ENCODE peak calls at places on chromosomes 6 and 20, in eight cellular contexts. A is small intestine; N is skeletal muscle cell; P is progenitor cell of endocrine pancreas; G is Right ventricle myocardium inferior; K is activated CD4-positive, alpha-beta T cell treated with anti-CD3 and anti-CD28 coated beads, Interleukin-2, amount 50 U/mL, for 1 hour; C is T-cell; Z is CD8-positive, alpha-beta T cell. Y is an unnamed sample.

GRCh38 chr6:35727206-35727934 is 9.5 kb upstream of the ARMC12 start:
- DNase-seq in P (peak), C (no peak), K (no peak), N (peak), Z (no peak), G (peak), A (peak), Y (peak)

GRCh38 chr20:48971956-48972355 is 50.4 kb downstream of the ARFGEF2 start:
- DNase-seq in N (no peak), P (no peak), A (no peak), K (no peak), C (no peak), G (no peak), Z (no peak), Y (no peak)

GRCh38 chr20:19880256-19881079 is 122.4 kb downstream of the RIN2 start:
- DNase-seq in K (no peak), P (no peak), A (no peak), N (no peak), G (no peak), Z (no peak), C (no peak), Y (peak)

GRCh38 chr6:130872250-130873095 is 45.3 kb downstream of the SMLR1 start:
- DNase-seq in Z (peak), P (peak), N (no peak), A (peak), K (peak), G (peak), C (peak), Y (peak)

GRCh38 chr6:163866192-163866591 is 451.7 kb downstream of the QKI start:
- DNase-seq in C (no peak), A (no peak), P (no peak), Z (no peak), N (no peak), G (no peak), K (no peak), Y (no peak)

GRCh38 chr20:24503352-24503931 is 34.0 kb downstream of the SYNDIG1 start:
- DNase-seq in G (no peak), P (no peak), A (no peak), N (peak), Z (no peak), C (no peak), K (no peak), Y (peak)

GRCh38 chr20:36318166-36318565 is 12.0 kb downstream of the DLGAP4 start:
- DNase-seq in K (no peak), N (no peak), Z (no peak), P (no peak), C (no peak), G (no peak), A (no peak), Y (no peak)

GRCh38 chr20:62183426-62184142 is 756 bp downstream of the MTG2 start:
- DNase-seq in N (no peak), Z (no peak), G (peak), C (no peak), K (no peak), P (no peak), A (no peak), Y (no peak)

GRCh38 chr6:131135244-131136020 is at the start of gene AKAP7:
- DNase-seq in Z (peak), K (peak), G (peak), P (peak), N (peak), C (peak), A (peak), Y (peak)

GRCh38 chr6:56949261-56949660 is 5.6 kb upstream of the BEND6 start:
- DNase-seq in P (no peak), K (no peak), C (no peak), A (no peak), Z (no peak), G (no peak), N (no peak), Y (peak)

GRCh38 chr6:141107562-141108160 is 1025.1 kb upstream of the GJE1 start:
- DNase-seq in A (no peak), N (no peak), Z (no peak), C (no peak), G (no peak), P (no peak), K (no peak), Y (peak)

GRCh38 chr6:132007474-132008190 is 56.5 kb upstream of the CCN2 start:
- DNase-seq in K (no peak), N (peak), C (no peak), G (no peak), P (no peak), A (no peak), Z (no peak), Y (peak)

GRCh38 chr6:53412751-53413150 is 64.0 kb upstream of the ELOVL5 start:
- DNase-seq in C (no peak), P (no peak), Z (no peak), N (no peak), K (no peak), A (no peak), G (no peak), Y (no peak)

GRCh38 chr20:62710886-62711702 is 2.5 kb downstream of the NTSR1 start:
- DNase-seq in K (no peak), G (peak), A (no peak), P (no peak), C (no peak), Z (peak), N (no peak), Y (no peak)

GRCh38 chr20:20668639-20669038 is 43.8 kb downstream of the RALGAPA2 start:
- DNase-seq in Z (no peak), K (no peak), N (no peak), C (no peak), G (no peak), P (no peak), A (no peak), Y (peak)

GRCh38 chr6:148502083-148502772 is 159.6 kb downstream of the SASH1 start:
- DNase-seq in G (peak), N (no peak), A (no peak), P (no peak), C (no peak), K (no peak), Z (no peak), Y (no peak)

GRCh38 chr20:19811231-19811630 is 53.2 kb downstream of the RIN2 start:
- DNase-seq in N (no peak), G (no peak), C (no peak), Z (no peak), P (no peak), A (no peak), K (no peak), Y (no peak)

GRCh38 chr6:167998206-167998605 is 735 bp downstream of the KIF25 start:
- DNase-seq in Z (no peak), P (no peak), K (no peak), C (no peak), N (no peak), G (no peak), A (no peak), Y (no peak)

GRCh38 chr6:165726915-165727314 is 63.9 kb upstream of the PDE10A start:
- DNase-seq in K (no peak), Z (no peak), G (peak), P (no peak), N (no peak), C (no peak), A (no peak), Y (peak)

GRCh38 chr6:164085552-164086325 is 671.2 kb downstream of the QKI start:
- DNase-seq in C (no peak), G (peak), Z (no peak), A (no peak), K (no peak), N (peak), P (no peak), Y (peak)

GRCh38 chr20:59575653-59576052 is 28.7 kb upstream of the PHACTR3 start:
- DNase-seq in P (no peak), Z (no peak), N (no peak), A (no peak), C (no peak), G (no peak), K (no peak), Y (no peak)

GRCh38 chr6:22079788-22080187 is 217.0 kb downstream of the PRL start:
- DNase-seq in C (no peak), K (no peak), A (no peak), P (no peak), G (no peak), Z (no peak), N (no peak), Y (peak)

GRCh38 chr20:10629946-10630345 is 43.9 kb downstream of the JAG1 start:
- DNase-seq in N (no peak), A (no peak), K (no peak), P (no peak), Z (no peak), C (no peak), G (no peak), Y (no peak)

GRCh38 chr6:34235605-34236422 is 859 bp upstream of the HMGA1 start:
- DNase-seq in N (peak), C (peak), A (peak), P (peak), Z (peak), G (peak), K (peak), Y (peak)

GRCh38 chr20:1295276-1295930 is 29.3 kb downstream of the SNPH start:
- DNase-seq in P (no peak), K (no peak), G (no peak), Z (no peak), A (no peak), C (no peak), N (no peak), Y (no peak)

GRCh38 chr6:37530294-37530693 is 30.6 kb upstream of the CCDC167 start:
- DNase-seq in P (no peak), N (no peak), G (no peak), Z (no peak), K (no peak), C (no peak), A (no peak), Y (no peak)

GRCh38 chr6:170139531-170139930 is 151.3 kb downstream of the DLL1 start:
- DNase-seq in G (no peak), A (no peak), N (no peak), P (no peak), Z (no peak), C (no peak), K (no peak), Y (no peak)

GRCh38 chr6:11096109-11096508 is 2.5 kb downstream of the SMIM13 start:
- DNase-seq in G (no peak), N (peak), Z (no peak), K (no peak), A (peak), C (no peak), P (no peak), Y (peak)

GRCh38 chr6:28410767-28411166 is 11.2 kb upstream of the ZSCAN12 start:
- DNase-seq in P (no peak), A (no peak), G (no peak), N (no peak), Z (no peak), C (no peak), K (no peak), Y (no peak)

GRCh38 chr6:44811456-44811855 is 423.9 kb downstream of the CDC5L start:
- DNase-seq in Z (no peak), A (no peak), N (no peak), P (no peak), G (no peak), K (no peak), C (no peak), Y (no peak)

GRCh38 chr6:169896826-169897456 is 145.5 kb downstream of the ERMARD start:
- DNase-seq in P (no peak), K (no peak), G (no peak), Z (no peak), N (no peak), A (no peak), C (no peak), Y (no peak)

GRCh38 chr6:84867521-84867920 is 103.1 kb upstream of the TBX18 start:
- DNase-seq in P (no peak), N (peak), Z (no peak), A (no peak), K (no peak), G (no peak), C (no peak), Y (peak)

GRCh38 chr6:90083891-90084290 is 189.6 kb downstream of the GJA10 start:
- DNase-seq in C (peak), Z (peak), P (no peak), N (no peak), A (peak), G (no peak), K (peak), Y (no peak)

GRCh38 chr20:3751284-3751663 is 16.3 kb downstream of the ADISSP start:
- DNase-seq in P (no peak), G (no peak), A (no peak), Z (no peak), K (no peak), C (no peak), N (no peak), Y (no peak)